ENCODE peak calls at places on chromosomes 7 and 10, in eight cellular contexts. I is NT2/D1; N is stimulated activated CD8-positive, alpha-beta memory T cell treated with anti-CD3 and anti-CD28 coated beads, Interleukin-15, amount 100 ng/mL, for 24 hours; W is T-helper 1 cell; H is NCI-H2081; V is Daoy; B is colonic mucosa; L is right atrium auricular region. M is an unnamed sample.

GRCh38 chr7:19482628-19483027 is 226.2 kb downstream of the POLR1F start:
- DNase-seq in I (no peak), H (no peak), L (no peak), W (no peak), B (no peak), V (no peak), N (no peak), M (no peak)

GRCh38 chr7:50342616-50343114 is 38.1 kb downstream of the IKZF1 start:
- DNase-seq in V (peak; percentile 72), H (peak; percentile 23), L (no peak), N (no peak), I (no peak), B (no peak), W (peak; percentile 55), M (peak; percentile 58)

GRCh38 chr10:70132098-70133029 is at the start of gene AIFM2:
- DNase-seq in W (peak; percentile 7), V (peak; percentile 80), I (peak; percentile 18), H (peak; percentile 49), N (peak; percentile 14), L (peak; percentile 86), B (peak; percentile 92), M (peak; percentile 94)

GRCh38 chr7:55019329-55019690 is 493 bp downstream of the EGFR start:
- DNase-seq in H (no peak), W (no peak), L (peak; percentile 83), B (peak; percentile 64), N (no peak), V (peak; percentile 76), I (peak; percentile 27), M (peak; percentile 74)

GRCh38 chr10:84543077-84543476 is 214.7 kb downstream of the CCSER2 start:
- DNase-seq in V (no peak), B (no peak), L (no peak), I (no peak), H (no peak), N (no peak), W (no peak), M (no peak)

GRCh38 chr10:74238031-74238431 is 87.0 kb downstream of the ADK start:
- DNase-seq in W (no peak), N (no peak), I (no peak), H (peak; percentile 61), B (no peak), V (peak; percentile 49), L (no peak), M (no peak)

GRCh38 chr10:75201793-75202307 is 8.7 kb upstream of the VDAC2 start:
- DNase-seq in B (peak; percentile 70), I (no peak), V (no peak), W (no peak), N (no peak), L (no peak), H (no peak), M (peak; percentile 64)

GRCh38 chr10:112732277-112732891 is 217.7 kb upstream of the TCF7L2 start:
- DNase-seq in V (peak; percentile 19), L (no peak), N (no peak), W (no peak), I (peak; percentile 28), B (no peak), H (no peak), M (no peak)

GRCh38 chr10:30687698-30688213 is 58.2 kb upstream of the LYZL2 start:
- DNase-seq in B (peak; percentile 76), V (peak; percentile 73), N (peak; percentile 69), H (peak; percentile 64), L (peak; percentile 71), W (peak; percentile 71), I (peak; percentile 80), M (peak; percentile 80)

GRCh38 chr7:132458685-132459084 is 117.6 kb downstream of the PLXNA4 start:
- DNase-seq in L (no peak), B (no peak), W (no peak), V (no peak), I (no peak), N (no peak), H (peak; percentile 67), M (no peak)

GRCh38 chr7:3067193-3067592 is 23.5 kb upstream of the CARD11 start:
- DNase-seq in H (no peak), W (no peak), V (peak; percentile 26), B (no peak), I (no peak), L (no peak), N (no peak), M (no peak)

GRCh38 chr10:4835494-4835918 is 9.5 kb downstream of the AKR1E2 start:
- DNase-seq in N (no peak), V (no peak), W (no peak), B (no peak), H (no peak), L (no peak), I (no peak), M (no peak)

GRCh38 chr10:437698-438490 is 251.6 kb downstream of the DIP2C start:
- DNase-seq in H (no peak), W (no peak), N (no peak), I (no peak), B (no peak), L (no peak), V (no peak), M (no peak)

GRCh38 chr7:116984917-116985316 is 31.6 kb downstream of the ST7 start:
- DNase-seq in L (no peak), N (no peak), W (no peak), I (no peak), V (no peak), H (peak; percentile 46), B (no peak), M (no peak)

GRCh38 chr10:132987671-132988571 is 45.6 kb upstream of the CFAP46 start:
- DNase-seq in H (no peak), W (no peak), V (peak; percentile 94), N (no peak), I (no peak), B (no peak), L (no peak), M (no peak)